ENCODE peak calls at places on chromosomes 1 and 21, in four cellular contexts. B, P, X and U are unnamed samples.

GRCh38 chr1:153490272-153491051 is 30.0 kb upstream of the S100A7 start:
- DNase-seq in X (peak), B (peak), P (peak), U (peak)

GRCh38 chr1:3743421-3743820 is 8.8 kb upstream of the CCDC27 start:
- DNase-seq in X (no peak), B (no peak), P (no peak), U (no peak)

GRCh38 chr1:208910161-208910560 is 666.0 kb upstream of the PLXNA2 start:
- DNase-seq in P (no peak), B (no peak), X (no peak), U (no peak)

GRCh38 chr1:109199710-109200109 is 14.0 kb upstream of the SARS1 start:
- DNase-seq in B (no peak), P (no peak), X (no peak), U (no peak)

GRCh38 chr1:26582836-26583460 is 53.4 kb downstream of the RPS6KA1 start:
- DNase-seq in P (peak), X (peak), B (no peak), U (peak)

GRCh38 chr1:41848216-41848952 is 70.3 kb downstream of the HIVEP3 start:
- DNase-seq in P (no peak), B (no peak), X (no peak), U (no peak)

GRCh38 chr1:41902125-41902524 is 16.6 kb downstream of the HIVEP3 start:
- DNase-seq in X (no peak), P (peak), B (no peak), U (no peak)

GRCh38 chr1:195934839-195935557 is 673.2 kb downstream of the KCNT2 start:
- DNase-seq in P (no peak), X (no peak), B (peak), U (no peak)

GRCh38 chr1:86502721-86503430 is 34.1 kb downstream of the CLCA1 start:
- DNase-seq in X (no peak), B (peak), P (peak), U (peak)

GRCh38 chr1:44723496-44724407 is 7.2 kb downstream of the RNU5D-1 start:
- DNase-seq in P (no peak), B (no peak), X (no peak), U (no peak)

GRCh38 chr1:228366851-228367741 is 39.5 kb downstream of the TRIM11 start:
- DNase-seq in P (no peak), X (no peak), B (no peak), U (peak)

GRCh38 chr1:231806623-231807470 is 180.3 kb downstream of the DISC1 start:
- DNase-seq in P (peak), B (peak), X (peak), U (peak)

GRCh38 chr1:227766015-227766634 is 30.9 kb downstream of the SNAP47 start:
- DNase-seq in B (peak), P (no peak), X (no peak), U (peak)

GRCh38 chr1:201786824-201787223 is 42.1 kb upstream of the IPO9 start:
- DNase-seq in X (no peak), P (no peak), B (no peak), U (no peak)

GRCh38 chr1:66931548-66932124 is 6.8 kb downstream of the MIER1 start:
- DNase-seq in X (no peak), P (no peak), B (no peak), U (no peak)

GRCh38 chr1:80441664-80442063 is 1359.1 kb upstream of the ADGRL2 start:
- DNase-seq in B (no peak), P (no peak), X (no peak), U (no peak)

GRCh38 chr1:77499466-77499865 is 183.0 kb downstream of the ZZZ3 start:
- DNase-seq in P (no peak), X (no peak), B (no peak), U (no peak)

GRCh38 chr1:154418062-154418897 is 13.1 kb downstream of the IL6R start:
- DNase-seq in B (peak), X (peak), P (peak), U (peak)

GRCh38 chr1:152227310-152227928 is 3.4 kb upstream of the HRNR start:
- DNase-seq in X (no peak), P (peak), B (no peak), U (no peak)

GRCh38 chr1:245336149-245336983 is 181.6 kb downstream of the KIF26B start:
- DNase-seq in P (peak), B (no peak), X (no peak), U (no peak)

GRCh38 chr1:160219062-160219929 is 14.1 kb downstream of the PEA15 start:
- DNase-seq in P (peak), X (no peak), B (peak), U (no peak)

GRCh38 chr1:240027059-240027462 is 64.6 kb upstream of the FMN2 start:
- DNase-seq in X (no peak), P (peak), B (peak), U (peak)

GRCh38 chr1:229076217-229076616 is 194.7 kb upstream of the RAB4A start:
- DNase-seq in X (no peak), P (no peak), B (no peak), U (no peak)

GRCh38 chr1:211258310-211258755 is 833 bp upstream of the RCOR3 start:
- DNase-seq in B (peak), P (peak), X (peak), U (peak)

GRCh38 chr1:115198938-115199337 is 109.6 kb upstream of the TSPAN2 start:
- DNase-seq in P (no peak), X (no peak), B (no peak), U (no peak)

GRCh38 chr1:11610629-11611180 is 43.5 kb downstream of the FBXO2 start:
- DNase-seq in X (no peak), P (no peak), B (no peak), U (no peak)

GRCh38 chr1:47434051-47434842 is 3.6 kb upstream of the FOXD2 start:
- DNase-seq in X (peak), P (peak), B (peak), U (no peak)

GRCh38 chr21:33975548-33976081 is 60.0 kb upstream of the ATP5PO start:
- DNase-seq in X (no peak), P (peak), B (peak), U (no peak)

GRCh38 chr1:192626366-192627179 is 9.4 kb upstream of the RGS13 start:
- DNase-seq in X (no peak), B (no peak), P (no peak), U (no peak)

GRCh38 chr1:192627901-192628300 is 8.0 kb upstream of the RGS13 start:
- DNase-seq in P (no peak), B (no peak), X (no peak), U (no peak)

GRCh38 chr1:192630521-192631287 is 5.2 kb upstream of the RGS13 start:
- DNase-seq in B (no peak), P (no peak), X (no peak), U (no peak)

GRCh38 chr1:192629602-192630001 is 6.3 kb upstream of the RGS13 start:
- DNase-seq in P (no peak), B (no peak), X (no peak), U (no peak)

DNA sequence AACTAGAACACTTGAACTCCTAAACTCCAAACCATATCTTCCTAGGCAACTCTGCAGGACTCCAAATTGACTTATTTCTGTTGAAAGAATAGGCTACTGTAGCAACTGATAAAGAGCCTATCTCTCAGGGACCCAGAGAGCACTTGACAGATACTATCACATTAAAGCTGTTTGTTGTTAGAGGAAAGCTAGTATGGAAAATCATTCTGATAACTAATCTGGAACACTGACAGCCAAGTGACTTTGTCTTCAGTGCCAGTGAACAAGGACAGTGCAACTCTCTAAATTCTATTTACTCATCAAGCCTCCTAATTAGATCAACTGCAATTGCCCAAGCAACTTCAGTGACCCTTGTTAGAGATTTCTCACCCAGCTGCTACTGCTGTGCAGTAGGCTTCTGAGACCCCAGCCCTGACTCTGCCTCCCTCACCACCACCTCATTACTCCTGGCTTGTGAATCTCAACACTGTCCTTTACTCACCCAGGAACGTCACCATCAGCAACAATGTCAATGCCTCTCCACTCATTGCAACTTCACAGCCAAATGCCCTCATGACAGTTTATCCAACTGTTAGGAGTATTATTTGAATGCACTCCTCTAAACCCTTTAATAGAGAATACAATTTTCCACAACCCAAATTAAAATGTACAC is 7.4 kb upstream of the RGS13 start:
- DNase-seq in B (no peak), X (no peak), P (no peak), U (no peak)
- H3K4me3 ChIP-seq in B (no peak), X (no peak), P (no peak), U (no peak)

DNA sequence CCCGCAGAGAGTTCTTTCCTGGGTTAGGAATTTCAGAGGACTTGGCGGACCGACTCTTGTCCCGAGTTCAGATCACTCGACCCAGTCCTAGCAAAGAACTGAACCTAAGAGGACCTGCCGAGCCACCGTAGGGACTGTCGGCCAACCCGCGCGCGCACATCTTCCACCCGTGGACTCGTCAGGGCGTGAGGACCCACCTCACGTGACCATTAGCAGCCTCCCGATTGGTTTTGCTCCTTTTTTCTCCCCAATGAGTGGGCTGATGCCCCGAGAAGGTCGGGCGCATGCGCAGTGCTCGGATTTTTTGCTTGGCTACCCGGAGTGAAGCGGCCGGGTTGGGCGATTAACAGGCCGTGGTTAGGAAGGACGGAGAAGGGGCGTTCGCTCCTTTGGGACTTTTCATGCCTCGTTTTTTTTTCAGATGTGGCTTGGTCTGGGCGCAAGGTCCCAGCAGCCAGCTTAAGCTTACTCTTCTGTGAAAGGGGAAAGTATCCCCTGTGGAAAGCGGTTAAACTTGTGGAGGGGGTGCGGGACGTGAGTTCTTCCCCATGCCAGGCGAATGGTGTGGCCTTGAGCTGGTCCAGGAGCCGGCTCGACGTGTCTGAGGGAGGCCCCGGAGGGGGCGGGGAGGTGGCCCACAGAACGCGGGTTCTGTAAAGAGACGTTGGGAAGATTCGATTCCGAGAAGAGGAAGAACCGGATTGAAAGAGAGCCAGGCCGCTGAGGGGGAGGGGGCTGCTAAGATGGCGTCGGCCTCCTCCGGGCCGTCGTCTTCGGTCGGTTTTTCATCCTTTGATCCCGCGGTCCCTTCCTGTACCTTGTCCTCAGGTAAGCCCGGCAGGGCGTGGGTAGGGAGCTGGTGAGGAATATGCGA is at the start of gene PIP5K1A:
- DNase-seq in B (peak), X (peak), P (peak), U (peak)
- H3K4me3 ChIP-seq in B (peak), X (peak), P (peak), U (peak)

DNA sequence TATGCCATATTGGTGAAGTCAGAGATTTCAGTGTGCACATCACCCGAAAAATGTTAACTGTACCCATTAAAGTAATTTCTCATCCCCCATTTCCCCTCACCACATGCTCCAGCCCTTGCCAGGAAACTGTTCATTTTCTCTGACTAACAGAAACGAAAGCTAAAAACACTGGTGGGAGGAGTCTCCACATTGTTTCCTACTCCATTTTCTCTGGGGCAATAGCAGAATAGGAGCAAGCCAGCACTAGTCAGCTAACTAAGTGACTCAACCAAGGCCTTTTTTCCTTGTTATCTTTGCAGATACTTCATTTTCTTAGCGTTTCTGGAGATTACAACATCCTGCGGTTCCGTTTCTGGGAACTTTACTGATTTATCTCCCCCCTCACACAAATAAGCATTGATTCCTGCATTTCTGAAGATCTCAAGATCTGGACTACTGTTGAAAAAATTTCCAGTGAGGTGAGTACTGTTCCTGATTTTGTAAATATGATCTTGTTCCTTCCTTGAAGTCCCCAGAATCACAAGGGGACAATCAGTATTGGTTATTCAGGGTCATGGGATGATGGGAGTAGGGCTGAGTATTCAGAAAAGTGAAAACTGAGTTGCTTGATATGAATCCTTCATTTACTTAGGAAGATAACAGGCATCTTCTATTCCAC is at the start of gene IFI16:
- DNase-seq in B (peak), X (no peak), P (peak), U (no peak)
- H3K4me3 ChIP-seq in B (peak), X (peak), P (peak), U (peak)

DNA sequence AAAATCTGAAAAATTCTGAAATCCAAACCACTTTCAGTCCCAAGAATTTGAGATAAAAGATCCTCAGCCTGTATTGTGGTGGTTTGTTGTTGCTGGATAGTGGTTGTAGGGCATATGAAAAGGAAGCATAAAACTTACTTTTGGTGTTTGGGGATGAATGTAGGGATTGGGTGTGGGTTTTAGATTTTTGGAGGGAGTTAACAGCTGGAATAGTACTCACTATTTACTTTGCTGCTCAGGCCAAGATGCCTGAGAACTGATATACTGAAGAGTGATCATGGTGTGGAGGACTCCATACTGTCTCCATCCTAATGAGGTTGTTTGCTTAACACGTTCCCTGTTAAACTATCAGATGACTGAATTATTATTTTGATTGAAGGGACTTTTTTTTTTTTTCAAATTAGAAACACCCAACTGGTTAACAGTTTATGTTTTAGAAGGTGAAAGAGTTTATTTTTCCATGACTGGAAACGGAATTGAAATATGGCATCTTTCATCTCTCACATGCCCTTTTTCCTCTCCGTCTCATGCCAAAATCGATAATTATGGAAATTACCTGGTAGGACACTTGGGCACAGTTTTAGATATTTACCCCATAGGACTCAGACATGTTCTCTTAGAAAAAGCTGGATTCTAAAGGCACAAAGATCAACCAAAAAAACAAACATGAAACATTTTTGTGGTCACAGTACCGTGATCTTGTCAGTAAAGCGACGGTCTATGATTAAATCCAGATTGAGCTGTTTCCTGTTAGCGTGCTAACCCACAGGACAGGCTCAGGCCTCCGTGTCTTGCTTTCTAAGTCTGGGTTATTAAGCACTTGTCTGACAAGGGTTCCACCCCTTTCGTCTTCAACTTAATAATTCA is 37.3 kb downstream of the RGL1 start:
- DNase-seq in B (peak), X (no peak), P (peak), U (no peak)
- H3K4me3 ChIP-seq in B (no peak), X (no peak), P (no peak), U (no peak)

DNA sequence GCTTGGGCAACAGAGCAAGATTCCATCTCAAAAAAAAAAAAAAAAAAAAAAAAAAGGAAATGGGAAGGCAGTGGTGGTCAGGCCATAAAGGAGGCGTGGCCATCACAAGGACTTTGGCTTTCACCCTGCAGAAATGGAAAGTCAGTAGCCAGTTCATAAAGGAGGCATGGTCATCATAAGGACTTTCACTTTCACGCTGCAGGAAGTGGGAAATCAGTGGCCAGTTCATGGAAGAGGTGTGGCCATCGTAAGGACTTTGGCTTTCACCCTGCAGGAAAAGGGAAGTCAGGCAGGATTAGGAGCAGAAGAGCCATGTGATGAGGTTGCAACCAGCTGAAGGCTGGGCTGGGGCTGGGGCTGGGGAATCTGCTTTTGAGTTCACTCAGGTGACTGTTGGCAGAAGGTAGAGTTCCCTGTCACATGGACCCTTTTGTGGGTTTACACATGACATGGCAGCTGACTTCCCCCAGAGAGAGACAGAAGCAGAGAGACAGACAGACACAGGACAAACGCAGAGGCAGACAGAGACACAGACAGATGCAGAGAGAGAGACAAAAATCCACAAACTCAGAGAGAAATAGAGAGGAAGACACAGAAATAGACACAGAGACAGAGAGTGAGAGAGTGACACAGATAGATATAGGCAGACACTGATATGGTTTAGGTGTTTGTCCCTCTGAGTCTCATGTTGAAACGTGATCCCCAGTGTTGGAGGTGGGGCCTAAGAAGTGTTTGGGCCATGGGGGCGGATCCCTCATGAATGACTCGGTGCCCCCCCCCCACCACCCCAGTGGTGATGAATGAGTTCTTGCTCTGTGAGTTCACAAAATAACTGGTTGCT is 263.9 kb upstream of the KAZN start:
- DNase-seq in X (no peak), B (no peak), P (no peak), U (peak)
- H3K4me3 ChIP-seq in X (no peak), B (no peak), P (no peak), U (no peak)

DNA sequence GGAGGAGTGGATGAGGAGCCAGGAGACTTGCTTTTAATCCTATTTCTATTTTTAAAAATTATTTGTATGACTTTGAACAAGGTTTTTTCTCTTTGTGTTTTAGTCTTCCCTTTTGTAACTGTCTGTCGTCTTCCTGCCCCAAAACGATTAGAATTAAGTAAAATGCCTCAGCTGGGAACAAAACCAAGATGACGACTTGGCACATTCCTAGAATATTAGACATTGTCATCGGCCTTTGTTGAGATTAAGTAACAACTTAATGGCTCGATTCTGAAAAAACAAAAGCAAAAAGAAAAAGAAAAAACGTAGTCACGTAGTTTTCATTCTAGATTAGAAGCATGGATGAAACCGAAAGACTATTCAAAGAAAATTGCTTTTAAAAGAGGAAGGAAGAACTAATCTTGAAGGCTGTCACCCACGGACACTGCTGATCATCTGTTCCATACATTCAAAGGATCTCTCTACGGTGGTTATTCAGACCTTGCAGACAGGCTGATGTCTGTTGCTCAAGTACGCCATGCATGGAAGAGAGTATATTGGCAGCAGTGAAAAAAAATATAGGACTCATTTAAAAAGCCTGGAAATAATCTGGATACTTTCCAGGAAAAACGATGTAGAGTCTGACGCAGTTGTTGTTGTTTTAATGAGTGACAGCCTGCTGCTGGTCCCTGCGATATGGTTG is 16.9 kb downstream of the GNG4 start:
- DNase-seq in P (peak), B (no peak), X (no peak), U (no peak)
- H3K4me3 ChIP-seq in P (no peak), B (no peak), X (no peak), U (no peak)

GRCh38 chr1:68173283-68174172 is 58.8 kb downstream of the WLS start:
- DNase-seq in P (no peak), X (no peak), B (no peak), U (no peak)
- H3K4me3 ChIP-seq in P (no peak), X (no peak), B (no peak), U (no peak)